ENCODE peak calls at places on chromosomes 12 and 14, in four cellular contexts. Y is left ventricle myocardium inferior, M is psoas muscle, F is cardiac muscle cell. B is an unnamed sample. For H3K4me1, the result is how much of the 10 kb centered on the place peaks cover.

GRCh38 chr14:22289570-22289969 is 299.5 kb downstream of the DAD1 start:
- DNase-seq in Y (no peak), F (no peak), M (no peak), B (no peak)

GRCh38 chr12:100185361-100185894 is 15.2 kb upstream of the ACTR6 start:
- DNase-seq in M (no peak), Y (no peak), F (no peak), B (no peak)

GRCh38 chr14:61375218-61375617 is 53.8 kb downstream of the PRKCH start:
- DNase-seq in F (no peak), M (no peak), Y (no peak), B (no peak)

GRCh38 chr12:67069451-67070306 is 199.5 kb upstream of the CAND1 start:
- DNase-seq in F (peak), Y (peak), M (peak), B (peak)

GRCh38 chr12:79634957-79635471 is 55.8 kb downstream of the PAWR start:
- DNase-seq in Y (no peak), F (no peak), M (no peak), B (no peak)

GRCh38 chr12:4091001-4091789 is 182.4 kb upstream of the CCND2 start:
- DNase-seq in M (no peak), F (no peak), Y (no peak), B (no peak)

GRCh38 chr14:92584856-92585255 is 71.3 kb downstream of the RIN3 start:
- DNase-seq in M (no peak), F (peak), Y (no peak), B (no peak)

GRCh38 chr12:104747956-104748355 is 210.1 kb downstream of the SLC41A2 start:
- DNase-seq in F (no peak), Y (no peak), M (no peak), B (no peak)

GRCh38 chr14:20687362-20688166 is 1.0 kb upstream of the ANG start:
- DNase-seq in Y (no peak), F (no peak), M (no peak), B (no peak)

GRCh38 chr14:59619071-59619470 is 42.5 kb upstream of the CCDC175 start:
- DNase-seq in Y (no peak), M (no peak), F (no peak), B (no peak)

GRCh38 chr14:61233436-61233956 is 47.6 kb downstream of the TMEM30B start:
- DNase-seq in F (no peak), M (no peak), Y (no peak), B (peak)

GRCh38 chr12:15050664-15051063 is 77.8 kb downstream of the PDE6H start:
- DNase-seq in F (peak), M (no peak), Y (no peak), B (peak)

GRCh38 chr12:96263449-96263902 is 69.3 kb downstream of the ELK3 start:
- DNase-seq in M (no peak), Y (no peak), F (peak), B (no peak)

GRCh38 chr12:121925361-121925725 is 7.0 kb downstream of the CFAP251 start:
- DNase-seq in M (no peak), Y (no peak), F (peak), B (peak)

GRCh38 chr14:104870368-104871144 is 5.5 kb downstream of the CEP170B start:
- DNase-seq in Y (peak), F (no peak), M (peak), B (no peak)

GRCh38 chr12:91529829-91530228 is 347.2 kb upstream of the DCN start:
- DNase-seq in M (no peak), Y (no peak), F (peak), B (no peak)

GRCh38 chr14:77076118-77076631 is 21.9 kb upstream of the CIPC start:
- DNase-seq in Y (peak), M (peak), F (peak), B (no peak)

GRCh38 chr12:31959051-31959700 is at the start of gene RESF1:
- DNase-seq in F (peak), M (peak), Y (peak), B (peak)

GRCh38 chr14:67418368-67419174 is 6.6 kb upstream of the PLEK2 start:
- DNase-seq in Y (no peak), F (no peak), M (no peak), B (no peak)

GRCh38 chr14:94599656-94600004 is 12.6 kb upstream of the SERPINA3 start:
- DNase-seq in F (peak), Y (no peak), M (no peak), B (no peak)

GRCh38 chr12:34406996-34407300 is 384.7 kb downstream of the ALG10 start:
- DNase-seq in F (no peak), M (peak), Y (no peak), B (no peak)

GRCh38 chr14:55881577-55882241 is 236.5 kb upstream of the PELI2 start:
- DNase-seq in Y (no peak), M (no peak), F (peak), B (no peak)

GRCh38 chr12:88646824-88647223 is 66.6 kb upstream of the KITLG start:
- DNase-seq in M (no peak), Y (no peak), F (no peak), B (no peak)

GRCh38 chr12:503111-503761 is 43.5 kb downstream of the B4GALNT3 start:
- DNase-seq in M (no peak), F (peak), Y (no peak), B (peak)

GRCh38 chr14:37247777-37248461 is 50.2 kb downstream of the MIPOL1 start:
- DNase-seq in F (no peak), M (no peak), Y (no peak), B (no peak)

GRCh38 chr12:92234533-92234932 is 88.9 kb upstream of the BTG1 start:
- DNase-seq in M (no peak), F (no peak), Y (no peak), B (no peak)

GRCh38 chr12:113200016-113200797 is 14.7 kb downstream of the RITA1 start:
- DNase-seq in Y (no peak), F (no peak), M (no peak), B (no peak)

DNA sequence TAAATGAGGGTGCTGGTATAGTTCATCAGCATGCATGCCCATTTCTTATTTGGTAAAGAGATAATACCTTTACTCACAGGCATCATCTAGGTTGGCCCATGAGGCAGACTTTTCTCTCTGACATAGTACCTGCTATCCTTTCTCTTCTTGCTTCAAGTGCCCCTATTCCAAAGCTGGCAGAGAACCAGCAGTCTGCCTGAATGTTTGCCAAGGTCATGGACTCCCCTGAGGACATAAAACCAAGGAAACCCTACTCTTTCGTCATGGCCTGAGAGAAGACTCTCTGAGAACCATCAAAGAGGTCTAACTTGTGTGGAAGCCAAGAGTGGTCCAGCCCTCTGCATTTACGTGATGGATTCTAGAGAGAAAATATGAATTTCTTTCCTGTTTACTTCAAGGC is 11.9 kb downstream of the PPP1R36 start:
- DNase-seq in F (no peak), Y (no peak), M (no peak), B (no peak)
- H3K4me1 ChIP-seq in F (under half), Y (under half), M (under half), B (under half)

GRCh38 chr14:23354990-23355389 is 2.3 kb upstream of the SLC22A17 start:
- DNase-seq in M (no peak), F (no peak), Y (no peak), B (no peak)

GRCh38 chr14:23356036-23356435 is 3.3 kb upstream of the SLC22A17 start:
- DNase-seq in M (no peak), F (no peak), Y (no peak), B (no peak)

GRCh38 chr14:23351681-23352505 is 794 bp downstream of the SLC22A17 start:
- DNase-seq in Y (no peak), F (no peak), M (no peak), B (peak)

GRCh38 chr14:23353433-23353780 is 720 bp upstream of the SLC22A17 start:
- DNase-seq in M (no peak), Y (no peak), F (no peak), B (no peak)

GRCh38 chr14:23352506-23353432 is at the start of gene SLC22A17:
- DNase-seq in Y (peak), F (peak), M (peak), B (peak)
- H3K4me3 ChIP-seq in Y (peak), F (peak), M (peak), B (peak)

GRCh38 chr12:42468341-42468821 is 121.2 kb downstream of the PRICKLE1 start:
- DNase-seq in M (no peak), F (peak), Y (peak), B (no peak)
- H3K4me1 ChIP-seq in M (under half), F (under half), Y (under half), B (under half)

GRCh38 chr12:26361964-26362363 is 166.6 kb downstream of the SSPN start:
- DNase-seq in Y (no peak), M (no peak), F (no peak), B (no peak)
- H3K4me3 ChIP-seq in Y (no peak), M (no peak), F (no peak), B (no peak)

B was measured in SJCRH30.